ENCODE peak calls at places on chromosomes 5 and 9, in five cellular contexts. V is HepG2, L is K562, F is HCT116, O is H1. T is an unnamed sample.

GRCh38 chr9:108445431-108446018 is 410.3 kb downstream of the ACTL7B start:
- DNase-seq in V (peak; percentile 99), L (no peak), F (no peak), O (no peak), T (no peak)

GRCh38 chr9:114446672-114447450 is 58.4 kb downstream of the WHRN start:
- DNase-seq in V (no peak), L (no peak), F (no peak), O (no peak), T (no peak)

GRCh38 chr5:172311605-172312004 is 28.0 kb upstream of the UBTD2 start:
- DNase-seq in V (no peak), L (no peak), F (no peak), O (no peak), T (no peak)

GRCh38 chr9:91362212-91362611 is 494 bp upstream of the AUH start:
- DNase-seq in V (no peak), L (no peak), F (no peak), O (no peak), T (no peak)

GRCh38 chr5:76303917-76304316 is 99.2 kb upstream of the IQGAP2 start:
- DNase-seq in V (no peak), L (no peak), F (no peak), O (no peak), T (peak; percentile 34)

GRCh38 chr9:116377179-116377790 is 223.7 kb downstream of the PAPPA start:
- DNase-seq in V (no peak), L (no peak), F (peak; percentile 57), O (no peak), T (no peak)

GRCh38 chr9:74824654-74825053 is 63.1 kb downstream of the TRPM6 start:
- DNase-seq in V (no peak), L (no peak), F (no peak), O (no peak), T (no peak)

GRCh38 chr5:88836195-88836838 is 46.7 kb downstream of the MEF2C start:
- DNase-seq in V (no peak), L (peak; percentile 29), F (no peak), O (no peak), T (no peak)

GRCh38 chr5:54621048-54621447 is 103.5 kb downstream of the SNX18 start:
- DNase-seq in V (no peak), L (no peak), F (no peak), O (no peak), T (no peak)

GRCh38 chr5:54311178-54311811 is 922 bp upstream of the ARL15 start:
- DNase-seq in V (no peak), L (no peak), F (no peak), O (no peak), T (no peak)

GRCh38 chr5:95858023-95858461 is 35.5 kb upstream of the GLRX start:
- DNase-seq in V (peak; percentile 32), L (no peak), F (no peak), O (no peak), T (no peak)

GRCh38 chr5:34005211-34005610 is 2.6 kb downstream of the AMACR start:
- DNase-seq in V (no peak), L (no peak), F (no peak), O (no peak), T (no peak)

GRCh38 chr9:31320507-31320906 is 1063.9 kb upstream of the ACO1 start:
- DNase-seq in V (no peak), L (no peak), F (no peak), O (no peak), T (no peak)

GRCh38 chr9:104835163-104835562 is 71.2 kb downstream of the NIPSNAP3B start:
- DNase-seq in V (no peak), L (no peak), F (no peak), O (no peak), T (no peak)

GRCh38 chr9:91246842-91247241 is 114.9 kb downstream of the AUH start:
- DNase-seq in V (no peak), L (no peak), F (no peak), O (no peak), T (no peak)

GRCh38 chr9:37575921-37576721 is at the start of gene FBXO10:
- DNase-seq in V (no peak), L (peak; percentile 39), F (no peak), O (peak; percentile 34), T (no peak)

GRCh38 chr5:108353087-108353486 is 28.8 kb downstream of the FBXL17 start:
- DNase-seq in V (no peak), L (no peak), F (no peak), O (no peak), T (no peak)

GRCh38 chr5:65553941-65554340 is 9.0 kb downstream of the CENPK start:
- DNase-seq in V (no peak), L (no peak), F (no peak), O (no peak), T (no peak)

GRCh38 chr5:57675236-57675635 is 192.6 kb upstream of the ACTBL2 start:
- DNase-seq in V (no peak), L (no peak), F (no peak), O (no peak), T (no peak)

GRCh38 chr5:102801375-102801774 is 46.3 kb downstream of the PAM start:
- DNase-seq in V (no peak), L (no peak), F (no peak), O (no peak), T (no peak)

GRCh38 chr5:69049151-69049550 is 44.7 kb upstream of the SLC30A5 start:
- DNase-seq in V (peak; percentile 44), L (no peak), F (no peak), O (no peak), T (no peak)

GRCh38 chr9:109335121-109335520 is 14.3 kb upstream of the EPB41L4B start:
- DNase-seq in V (no peak), L (no peak), F (no peak), O (no peak), T (no peak)

GRCh38 chr9:135890190-135890861 is 17.0 kb downstream of the CAMSAP1 start:
- DNase-seq in V (no peak), L (no peak), F (no peak), O (no peak), T (no peak)

GRCh38 chr5:41542183-41542582 is 31.8 kb upstream of the PLCXD3 start:
- DNase-seq in V (no peak), L (no peak), F (no peak), O (no peak), T (no peak)

GRCh38 chr5:57434683-57435082 is 47.9 kb downstream of the ACTBL2 start:
- DNase-seq in V (no peak), L (no peak), F (no peak), O (no peak), T (no peak)

GRCh38 chr9:2800385-2801179 is 43.3 kb downstream of the PUM3 start:
- DNase-seq in V (peak; percentile 24), L (no peak), F (no peak), O (no peak), T (no peak)

GRCh38 chr5:6713274-6714181 is at the start of gene TENT4A:
- DNase-seq in V (no peak), L (peak; percentile 97), F (no peak), O (no peak), T (no peak)

GRCh38 chr9:21121595-21122251 is 19.9 kb downstream of the IFNW1 start:
- DNase-seq in V (no peak), L (no peak), F (no peak), O (no peak), T (no peak)

GRCh38 chr5:3027185-3027865 is 275.8 kb upstream of the IRX2 start:
- DNase-seq in V (no peak), L (no peak), F (no peak), O (no peak), T (no peak)

GRCh38 chr9:123085916-123086315 is 52.4 kb downstream of the GPR21 start:
- DNase-seq in V (no peak), L (no peak), F (no peak), O (no peak), T (no peak)

DNA sequence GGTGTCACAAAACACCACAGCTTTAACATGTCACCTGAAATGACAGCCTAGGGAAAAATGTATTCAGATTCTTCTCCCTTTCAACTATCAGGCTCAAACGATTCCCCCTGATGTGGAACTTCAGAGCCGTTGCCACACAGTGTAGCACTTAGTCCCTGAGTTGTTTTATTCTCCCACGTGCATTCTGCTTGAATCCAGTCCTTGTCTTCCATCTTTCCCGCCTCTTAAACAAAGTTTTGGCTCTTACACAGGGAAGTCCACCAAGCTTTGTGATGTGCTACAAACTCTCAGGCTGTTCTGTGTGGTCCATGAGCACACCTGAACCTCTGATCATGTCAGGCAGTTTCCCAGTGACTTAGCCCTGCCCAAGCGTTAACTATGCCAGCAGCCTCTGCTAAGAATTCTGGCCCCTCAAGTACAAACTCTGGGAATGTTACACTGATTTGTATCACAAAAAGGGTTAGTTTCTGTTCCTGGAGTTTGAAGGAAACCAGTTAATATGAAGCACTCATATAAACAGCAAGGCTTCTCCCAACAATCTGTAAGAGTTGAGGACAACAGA is 45.8 kb upstream of the RNF38 start:
- DNase-seq in V (no peak), L (no peak), F (no peak), O (no peak), T (no peak)
- TF ChIP-seq SRF in V (no peak), L (no peak), F (no peak), O (no peak), T (no peak)

GRCh38 chr5:961711-962240 is 46.8 kb upstream of the NKD2 start:
- DNase-seq in V (no peak), L (no peak), F (no peak), O (no peak), T (no peak)
- TF ChIP-seq SRF in V (no peak), L (no peak), F (no peak), O (no peak), T (no peak)

DNA sequence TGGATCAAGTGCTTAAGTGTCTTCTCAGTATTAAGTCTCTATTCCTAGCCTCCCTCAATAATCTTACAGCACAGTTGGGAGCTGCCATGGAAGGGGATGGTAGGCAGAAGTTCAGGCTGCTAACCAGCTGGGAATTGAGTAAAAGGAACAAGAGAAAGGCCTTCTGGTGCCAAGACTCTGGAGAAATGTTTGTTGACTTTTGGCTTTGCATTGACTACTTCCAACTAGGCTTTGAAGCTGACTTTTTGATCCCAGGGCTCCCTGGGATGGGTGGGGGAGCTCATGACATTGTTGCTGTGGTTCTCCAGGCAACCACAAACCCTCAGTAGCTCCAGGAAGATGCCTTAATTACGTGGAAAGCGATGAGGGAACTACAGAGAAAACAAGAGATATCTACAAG is 85.2 kb upstream of the HTR4 start:
- DNase-seq in V (peak; percentile 12), L (no peak), F (no peak), O (no peak), T (no peak)
- TF ChIP-seq SRF in V (no peak), L (no peak), F (no peak), O (no peak), T (no peak)

DNA sequence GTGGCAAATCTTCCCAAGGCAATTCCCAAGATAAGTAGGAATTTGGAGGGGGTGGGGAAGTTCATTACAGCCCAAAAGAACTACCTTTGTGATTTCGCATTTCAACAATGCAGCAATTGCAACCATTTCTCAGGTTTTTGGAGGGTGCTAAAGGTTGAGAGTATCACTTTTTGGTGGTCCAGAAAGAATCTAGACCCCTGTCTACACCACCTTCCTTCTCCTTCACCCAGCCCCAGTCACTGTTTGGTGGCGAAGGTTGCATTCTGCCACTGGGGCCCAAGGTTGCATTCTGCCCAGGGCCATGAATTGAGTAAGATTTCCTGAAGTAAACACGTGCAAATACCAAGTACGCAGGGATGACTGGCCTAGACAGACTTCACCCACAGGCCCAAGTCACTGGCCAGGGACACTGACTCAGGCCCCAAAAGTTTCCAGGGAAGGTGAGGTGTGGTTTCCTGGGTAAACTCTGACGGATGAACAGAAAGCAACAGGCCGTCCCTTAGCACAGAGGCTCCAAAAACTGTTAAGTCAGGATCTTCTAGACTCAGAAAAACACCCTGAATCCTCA is 5.7 kb downstream of the PDE6A start:
- DNase-seq in V (no peak), L (no peak), F (no peak), O (no peak), T (no peak)
- TF ChIP-seq SRF in V (no peak), L (no peak), F (no peak), O (no peak), T (no peak)

GRCh38 chr5:113354056-113354455 is 80.7 kb downstream of the TSSK1B start:
- DNase-seq in V (no peak), L (no peak), F (no peak), O (no peak), T (no peak)
- TF ChIP-seq SRF in V (no peak), L (no peak), F (no peak), O (no peak), T (no peak)